ENCODE peak calls at places on chromosomes 11 and 22, in five cellular contexts. B is LoVo, N is neural progenitor cell, K is amygdala, I is thoracic aorta. E is an unnamed sample.
A peak's percentile ranks its signal among the peaks of the same experiment; 100 is the strongest.

GRCh38 chr11:6637871-6638270 is 17.7 kb downstream of the DCHS1 start:
- DNase-seq in N (no peak), I (no peak), K (no peak), B (no peak), E (no peak)

GRCh38 chr22:36999463-36999862 is 19.8 kb downstream of the TST start:
- DNase-seq in K (no peak), N (no peak), B (no peak), I (no peak), E (no peak)

GRCh38 chr11:96155627-96156378 is 187.2 kb downstream of the MAML2 start:
- DNase-seq in N (peak; percentile 18), K (no peak), B (peak; percentile 32), I (peak; percentile 27), E (peak; percentile 55)

GRCh38 chr11:95230054-95231034 is 658 bp downstream of the SESN3 start:
- DNase-seq in I (no peak), N (peak; percentile 53), K (peak; percentile 36), B (no peak), E (peak; percentile 17)

GRCh38 chr11:116073854-116074837 is 569.9 kb upstream of the CADM1 start:
- DNase-seq in N (peak; percentile 73), K (no peak), I (no peak), B (no peak), E (no peak)

GRCh38 chr11:68942751-68943271 is 38.0 kb downstream of the MRGPRD start:
- DNase-seq in N (no peak), I (no peak), K (no peak), B (no peak), E (no peak)

GRCh38 chr11:28009383-28009782 is 98.6 kb downstream of the KIF18A start:
- DNase-seq in K (no peak), I (no peak), B (no peak), N (no peak), E (no peak)

GRCh38 chr11:251550-251949 is 14.8 kb downstream of the PSMD13 start:
- DNase-seq in N (no peak), K (no peak), B (no peak), I (no peak), E (no peak)

GRCh38 chr11:114247070-114247789 is 49.0 kb upstream of the NNMT start:
- DNase-seq in N (no peak), B (no peak), I (no peak), K (no peak), E (no peak)

GRCh38 chr22:33605686-33606085 is 314.6 kb downstream of the LARGE1 start:
- DNase-seq in N (peak; percentile 66), I (no peak), K (no peak), B (no peak), E (no peak)

GRCh38 chr11:134332189-134332631 is 422 bp downstream of the GLB1L2 start:
- DNase-seq in I (no peak), N (peak; percentile 75), B (peak; percentile 1), K (no peak), E (peak; percentile 72)

GRCh38 chr22:42769238-42769573 is 48.5 kb upstream of the A4GALT start:
- DNase-seq in K (no peak), B (no peak), N (no peak), I (no peak), E (peak; percentile 20)

GRCh38 chr11:121449123-121449522 is 3.0 kb upstream of the SORL1 start:
- DNase-seq in I (no peak), N (no peak), B (no peak), K (no peak), E (no peak)

GRCh38 chr11:92702037-92702436 is 267.4 kb upstream of the MTNR1B start:
- DNase-seq in K (no peak), I (no peak), B (no peak), N (no peak), E (no peak)

GRCh38 chr22:40524392-40525249 is 111.9 kb downstream of the MRTFA start:
- DNase-seq in N (no peak), K (no peak), B (no peak), I (no peak), E (no peak)

GRCh38 chr11:66559141-66559861 is 9.1 kb downstream of the CTSF start:
- DNase-seq in N (no peak), I (no peak), B (no peak), K (no peak), E (peak; percentile 87)

GRCh38 chr11:57163160-57163868 is 18.4 kb upstream of the LRRC55 start:
- DNase-seq in I (no peak), K (no peak), B (no peak), N (no peak), E (no peak)

E was measured in iPS-NIHi11.